ENCODE peak calls at places on chromosomes 6 and 20, in nine cellular contexts. One of them, this sample, is unnamed.

GRCh38 chr6:119351005-119351394 is 1.4 kb upstream of the MAN1A1 start:
- DNase-seq in transverse colon: no peak
- DNase-seq in GM12878: no peak
- DNase-seq in esophagus muscularis mucosa: no peak
- DNase-seq in sigmoid colon: no peak
- DNase-seq in stomach: no peak
- DNase-seq in HepG2: no peak
- DNase-seq in H1: no peak
- DNase-seq in suprapubic skin: no peak
- DNase-seq in this sample: no peak

GRCh38 chr6:144477841-144478240 is 192.7 kb downstream of the UTRN start:
- DNase-seq in GM12878: no peak
- DNase-seq in sigmoid colon: no peak
- DNase-seq in esophagus muscularis mucosa: no peak
- DNase-seq in suprapubic skin: no peak
- DNase-seq in stomach: no peak
- DNase-seq in transverse colon: no peak
- DNase-seq in HepG2: no peak
- DNase-seq in H1: no peak
- DNase-seq in this sample: no peak

GRCh38 chr20:19000071-19000470 is 186.5 kb downstream of the SCP2D1 start:
- DNase-seq in transverse colon: no peak
- DNase-seq in stomach: no peak
- DNase-seq in esophagus muscularis mucosa: no peak
- DNase-seq in GM12878: no peak
- DNase-seq in HepG2: no peak
- DNase-seq in sigmoid colon: no peak
- DNase-seq in H1: no peak
- DNase-seq in suprapubic skin: no peak
- DNase-seq in this sample: no peak

GRCh38 chr20:36908603-36909002 is 32.7 kb downstream of the TLDC2 start:
- DNase-seq in H1: no peak
- DNase-seq in sigmoid colon: no peak
- DNase-seq in suprapubic skin: no peak
- DNase-seq in transverse colon: no peak
- DNase-seq in esophagus muscularis mucosa: no peak
- DNase-seq in HepG2: no peak
- DNase-seq in GM12878: peak; percentile 17
- DNase-seq in stomach: no peak
- DNase-seq in this sample: no peak

GRCh38 chr6:30881987-30882763 is 2.1 kb upstream of the DDR1 start:
- DNase-seq in H1: no peak
- DNase-seq in suprapubic skin: no peak
- DNase-seq in transverse colon: no peak
- DNase-seq in sigmoid colon: no peak
- DNase-seq in GM12878: no peak
- DNase-seq in stomach: no peak
- DNase-seq in HepG2: no peak
- DNase-seq in esophagus muscularis mucosa: no peak
- DNase-seq in this sample: peak; percentile 44

GRCh38 chr6:14816106-14816864 is 429.6 kb upstream of the JARID2 start:
- DNase-seq in transverse colon: no peak
- DNase-seq in H1: no peak
- DNase-seq in HepG2: no peak
- DNase-seq in esophagus muscularis mucosa: no peak
- DNase-seq in stomach: no peak
- DNase-seq in sigmoid colon: no peak
- DNase-seq in suprapubic skin: no peak
- DNase-seq in GM12878: no peak
- DNase-seq in this sample: no peak

GRCh38 chr6:106309766-106310373 is 15.7 kb downstream of the ATG5 start:
- DNase-seq in transverse colon: no peak
- DNase-seq in stomach: no peak
- DNase-seq in GM12878: no peak
- DNase-seq in esophagus muscularis mucosa: no peak
- DNase-seq in sigmoid colon: no peak
- DNase-seq in HepG2: peak; percentile 9
- DNase-seq in suprapubic skin: no peak
- DNase-seq in H1: no peak
- DNase-seq in this sample: no peak

GRCh38 chr6:83960704-83961103 is 72.9 kb upstream of the MRAP2 start:
- DNase-seq in H1: no peak
- DNase-seq in GM12878: peak; percentile 17
- DNase-seq in stomach: no peak
- DNase-seq in esophagus muscularis mucosa: no peak
- DNase-seq in suprapubic skin: no peak
- DNase-seq in HepG2: no peak
- DNase-seq in sigmoid colon: no peak
- DNase-seq in transverse colon: no peak
- DNase-seq in this sample: no peak

GRCh38 chr20:46965477-46965876 is 70.8 kb downstream of the EYA2 start:
- DNase-seq in H1: no peak
- DNase-seq in esophagus muscularis mucosa: no peak
- DNase-seq in stomach: peak; percentile 84
- DNase-seq in GM12878: no peak
- DNase-seq in suprapubic skin: no peak
- DNase-seq in transverse colon: no peak
- DNase-seq in sigmoid colon: no peak
- DNase-seq in HepG2: no peak
- DNase-seq in this sample: peak; percentile 68

GRCh38 chr6:32131439-32131948 is 1.4 kb upstream of the FKBPL start:
- DNase-seq in GM12878: no peak
- DNase-seq in esophagus muscularis mucosa: no peak
- DNase-seq in suprapubic skin: no peak
- DNase-seq in transverse colon: no peak
- DNase-seq in sigmoid colon: peak; percentile 28
- DNase-seq in HepG2: no peak
- DNase-seq in H1: no peak
- DNase-seq in stomach: no peak
- DNase-seq in this sample: no peak

GRCh38 chr20:4985658-4986057 is 15.7 kb downstream of the SLC23A2 start:
- DNase-seq in transverse colon: no peak
- DNase-seq in suprapubic skin: no peak
- DNase-seq in sigmoid colon: no peak
- DNase-seq in stomach: no peak
- DNase-seq in H1: no peak
- DNase-seq in HepG2: no peak
- DNase-seq in esophagus muscularis mucosa: no peak
- DNase-seq in GM12878: peak; percentile 24
- DNase-seq in this sample: no peak

GRCh38 chr20:51034461-51034860 is 11.6 kb upstream of the KCNG1 start:
- DNase-seq in esophagus muscularis mucosa: no peak
- DNase-seq in transverse colon: no peak
- DNase-seq in suprapubic skin: no peak
- DNase-seq in sigmoid colon: no peak
- DNase-seq in stomach: no peak
- DNase-seq in HepG2: no peak
- DNase-seq in GM12878: no peak
- DNase-seq in H1: no peak
- DNase-seq in this sample: no peak

GRCh38 chr6:155327326-155328073 is 13.2 kb upstream of the TFB1M start:
- DNase-seq in GM12878: no peak
- DNase-seq in esophagus muscularis mucosa: no peak
- DNase-seq in HepG2: peak; percentile 86
- DNase-seq in H1: peak; percentile 63
- DNase-seq in transverse colon: peak; percentile 60
- DNase-seq in sigmoid colon: peak; percentile 68
- DNase-seq in stomach: peak; percentile 61
- DNase-seq in suprapubic skin: no peak
- DNase-seq in this sample: peak; percentile 30

DNA sequence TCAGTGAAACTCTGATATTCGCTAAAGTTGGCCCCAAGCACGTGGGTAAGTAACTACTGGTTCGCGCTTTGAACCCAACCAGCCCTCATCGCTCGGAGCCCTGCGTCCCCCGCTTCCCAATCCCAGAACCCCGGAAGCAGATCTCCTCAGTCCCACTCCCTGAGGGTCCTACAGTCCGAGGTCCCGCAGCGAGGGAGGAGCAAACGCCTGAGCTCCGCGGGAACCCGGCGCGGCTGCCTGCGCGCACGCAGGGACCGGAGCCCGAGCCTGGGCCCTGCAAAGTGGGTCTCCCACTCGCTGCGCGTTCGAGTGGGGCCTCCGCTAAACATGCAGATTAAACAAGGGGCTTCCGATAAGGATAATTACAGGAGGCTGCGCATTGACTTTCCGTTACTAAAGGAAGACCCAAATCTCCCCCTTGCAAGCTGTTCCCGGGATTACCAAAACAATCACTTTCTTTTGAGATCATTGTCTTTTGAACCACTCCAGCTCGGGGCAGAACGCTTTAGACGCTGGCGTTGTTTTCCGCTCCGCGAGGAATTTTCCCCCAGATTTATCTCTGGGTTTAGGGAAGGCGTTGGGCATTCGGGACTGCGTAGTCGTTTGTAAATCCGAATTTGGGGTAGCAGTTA is 1.3 kb upstream of the VSX1 start:
- DNase-seq in H1: peak; percentile 60
- DNase-seq in stomach: no peak
- DNase-seq in sigmoid colon: no peak
- DNase-seq in HepG2: no peak
- DNase-seq in esophagus muscularis mucosa: no peak
- DNase-seq in transverse colon: no peak
- DNase-seq in suprapubic skin: no peak
- DNase-seq in GM12878: no peak
- DNase-seq in this sample: no peak
- H3K4me3 ChIP-seq in H1: peak overlapping the region; percentile 18
- H3K4me3 ChIP-seq in stomach: no peak overlapping the region
- H3K4me3 ChIP-seq in sigmoid colon: no peak overlapping the region
- H3K4me3 ChIP-seq in HepG2: no peak overlapping the region
- H3K4me3 ChIP-seq in esophagus muscularis mucosa: no peak overlapping the region
- H3K4me3 ChIP-seq in transverse colon: no peak overlapping the region
- H3K4me3 ChIP-seq in suprapubic skin: no peak overlapping the region
- H3K4me3 ChIP-seq in GM12878: no peak overlapping the region
- H3K4me3 ChIP-seq in this sample: no peak overlapping the region

GRCh38 chr20:62121776-62122658 is at the start of gene LSM14B:
- DNase-seq in HepG2: peak; percentile 95
- DNase-seq in sigmoid colon: peak; percentile 98
- DNase-seq in esophagus muscularis mucosa: peak; percentile 99
- DNase-seq in stomach: peak; percentile 98
- DNase-seq in suprapubic skin: peak; percentile 96
- DNase-seq in GM12878: peak; percentile 78
- DNase-seq in H1: peak; percentile 92
- DNase-seq in transverse colon: peak; percentile 97
- DNase-seq in this sample: peak; percentile 96
- TF ChIP-seq POLR2AphosphoS5 in HepG2: peak; percentile 36
- TF ChIP-seq POLR2AphosphoS5 in sigmoid colon: peak; percentile 74
- TF ChIP-seq POLR2AphosphoS5 in esophagus muscularis mucosa: peak; percentile 54
- TF ChIP-seq POLR2AphosphoS5 in stomach: peak; percentile 65
- TF ChIP-seq POLR2AphosphoS5 in suprapubic skin: no peak
- TF ChIP-seq POLR2AphosphoS5 in GM12878: no peak
- TF ChIP-seq POLR2AphosphoS5 in H1: no peak
- TF ChIP-seq POLR2AphosphoS5 in transverse colon: peak; percentile 72
- TF ChIP-seq POLR2AphosphoS5 in this sample: peak; percentile 40

GRCh38 chr6:1482381-1483166 is 93.2 kb downstream of the FOXF2 start:
- DNase-seq in GM12878: peak; percentile 66
- DNase-seq in sigmoid colon: no peak
- DNase-seq in esophagus muscularis mucosa: no peak
- DNase-seq in H1: no peak
- DNase-seq in HepG2: no peak
- DNase-seq in suprapubic skin: no peak
- DNase-seq in stomach: no peak
- DNase-seq in transverse colon: no peak
- DNase-seq in this sample: no peak
- TF ChIP-seq EP300 in GM12878: no peak
- TF ChIP-seq EP300 in sigmoid colon: no peak
- TF ChIP-seq EP300 in esophagus muscularis mucosa: no peak
- TF ChIP-seq EP300 in H1: no peak
- TF ChIP-seq EP300 in HepG2: no peak
- TF ChIP-seq EP300 in suprapubic skin: no peak
- TF ChIP-seq EP300 in stomach: no peak
- TF ChIP-seq EP300 in transverse colon: no peak
- TF ChIP-seq EP300 in this sample: no peak

DNA sequence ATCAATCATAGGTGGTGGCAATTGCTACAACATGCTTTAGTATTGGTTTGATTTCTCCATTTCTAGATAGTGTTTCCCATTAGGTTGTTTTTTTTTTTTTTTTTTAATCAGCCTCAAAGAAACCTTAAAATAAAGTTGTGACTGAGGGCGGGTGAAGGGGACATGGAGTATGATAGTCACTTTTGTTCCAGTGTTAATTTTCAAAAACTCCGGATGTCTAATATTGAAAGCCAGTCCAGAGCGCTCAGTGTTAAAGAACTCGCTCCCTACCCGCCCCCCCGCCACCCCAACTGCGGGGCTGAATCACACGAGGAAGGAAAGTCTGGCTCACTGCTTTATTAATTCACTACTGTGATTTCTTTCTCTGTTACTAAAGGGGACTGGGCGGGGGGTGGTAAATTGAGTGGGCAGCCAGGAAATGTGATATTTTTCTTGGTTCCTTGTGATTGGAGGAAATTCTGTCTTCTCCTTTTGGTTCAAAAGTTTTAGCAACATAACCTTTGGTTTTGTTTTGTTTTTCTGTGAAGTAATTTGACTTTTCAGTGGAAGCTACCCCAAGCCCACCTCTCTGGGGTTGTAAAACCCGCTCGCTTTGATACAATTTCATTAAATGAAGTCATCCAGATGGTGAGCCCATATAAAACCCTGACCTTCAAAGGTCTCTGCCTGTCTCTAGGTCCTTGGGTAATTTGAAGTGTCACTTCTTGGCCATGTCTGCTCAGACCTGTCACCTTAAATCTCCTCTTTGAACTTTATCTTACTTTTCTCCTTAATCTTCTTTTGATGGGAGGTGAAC is 38.0 kb downstream of the TNFAIP3 start:
- DNase-seq in GM12878: no peak
- DNase-seq in suprapubic skin: no peak
- DNase-seq in stomach: no peak
- DNase-seq in H1: no peak
- DNase-seq in sigmoid colon: no peak
- DNase-seq in HepG2: no peak
- DNase-seq in esophagus muscularis mucosa: no peak
- DNase-seq in transverse colon: peak; percentile 36
- DNase-seq in this sample: peak; percentile 40
- H3K4me3 ChIP-seq in GM12878: peak overlapping the region; percentile 54
- H3K4me3 ChIP-seq in suprapubic skin: no peak overlapping the region
- H3K4me3 ChIP-seq in stomach: no peak overlapping the region
- H3K4me3 ChIP-seq in H1: no peak overlapping the region
- H3K4me3 ChIP-seq in sigmoid colon: no peak overlapping the region
- H3K4me3 ChIP-seq in HepG2: no peak overlapping the region
- H3K4me3 ChIP-seq in esophagus muscularis mucosa: no peak overlapping the region
- H3K4me3 ChIP-seq in transverse colon: no peak overlapping the region
- H3K4me3 ChIP-seq in this sample: no peak overlapping the region